ENCODE peak calls at places on chromosomes 3 and 15, in nine cellular contexts. N, Y, I, Z, X, T, B, A and Q are unnamed samples.

GRCh38 chr3:143511174-143511879 is 336.9 kb downstream of the SLC9A9 start:
- DNase-seq in N (no peak), Y (no peak), I (no peak), Z (no peak), X (no peak), T (no peak), B (no peak), A (no peak), Q (no peak)

GRCh38 chr15:95897651-95898050 is 432.8 kb upstream of the NR2F2 start:
- DNase-seq in N (no peak), Y (no peak), I (no peak), Z (no peak), X (no peak), T (no peak), B (no peak), A (no peak), Q (no peak)

GRCh38 chr3:94336076-94336741 is 273.3 kb downstream of the NSUN3 start:
- DNase-seq in N (no peak), Y (peak; percentile 64), I (peak; percentile 3), Z (no peak), X (peak; percentile 32), T (peak; percentile 64), B (peak; percentile 43), A (no peak), Q (no peak)

GRCh38 chr3:111143-112069 is 85.2 kb upstream of the CHL1 start:
- DNase-seq in N (no peak), Y (no peak), I (no peak), Z (peak; percentile 7), X (no peak), T (no peak), B (no peak), A (no peak), Q (peak; percentile 1)

GRCh38 chr15:31476411-31476810 is 149.8 kb downstream of the KLF13 start:
- DNase-seq in N (no peak), Y (no peak), I (no peak), Z (no peak), X (no peak), T (no peak), B (no peak), A (no peak), Q (no peak)

GRCh38 chr3:46571684-46572083 is 5.6 kb upstream of the LRRC2 start:
- DNase-seq in N (no peak), Y (no peak), I (no peak), Z (no peak), X (no peak), T (no peak), B (no peak), A (no peak), Q (no peak)

GRCh38 chr3:195753609-195754008 is 32.8 kb downstream of the MUC20 start:
- DNase-seq in N (no peak), Y (no peak), I (no peak), Z (no peak), X (no peak), T (no peak), B (no peak), A (no peak), Q (no peak)

GRCh38 chr3:97823503-97824004 is 1.7 kb downstream of the CRYBG3 start:
- DNase-seq in N (no peak), Y (no peak), I (no peak), Z (no peak), X (peak; percentile 58), T (no peak), B (peak; percentile 16), A (no peak), Q (no peak)

GRCh38 chr3:71754610-71755253 is 1.1 kb downstream of the GPR27 start:
- DNase-seq in N (no peak), Y (peak; percentile 11), I (no peak), Z (no peak), X (no peak), T (no peak), B (no peak), A (no peak), Q (no peak)

GRCh38 chr3:71752911-71753715 is 542 bp upstream of the GPR27 start:
- DNase-seq in N (no peak), Y (peak; percentile 29), I (no peak), Z (no peak), X (no peak), T (no peak), B (no peak), A (no peak), Q (no peak)

GRCh38 chr3:71759401-71759800 is 5.7 kb downstream of the GPR27 start:
- DNase-seq in N (no peak), Y (no peak), I (no peak), Z (no peak), X (no peak), T (no peak), B (no peak), A (no peak), Q (no peak)

GRCh38 chr3:71751602-71752001 is 2.1 kb upstream of the GPR27 start:
- DNase-seq in N (no peak), Y (no peak), I (no peak), Z (no peak), X (no peak), T (no peak), B (no peak), A (no peak), Q (no peak)

GRCh38 chr3:71753716-71754609 is at the start of gene GPR27:
- DNase-seq in N (no peak), Y (peak; percentile 78), I (no peak), Z (no peak), X (peak; percentile 56), T (peak; percentile 67), B (peak; percentile 11), A (no peak), Q (no peak)
- TF ChIP-seq EZH2 in N (no peak), Y (no peak), I (no peak), Z (no peak), X (no peak), T (no peak), B (no peak), A (peak; percentile 10), Q (peak; percentile 67)

GRCh38 chr15:60589253-60589652 is 110.3 kb upstream of the ICE2 start:
- DNase-seq in N (no peak), Y (no peak), I (no peak), Z (no peak), X (no peak), T (no peak), B (no peak), A (no peak), Q (no peak)

GRCh38 chr15:60584355-60585023 is 105.5 kb upstream of the ICE2 start:
- DNase-seq in N (no peak), Y (no peak), I (no peak), Z (no peak), X (peak; percentile 56), T (no peak), B (no peak), A (no peak), Q (no peak)

GRCh38 chr15:60583946-60584345 is 105.0 kb upstream of the ICE2 start:
- DNase-seq in N (no peak), Y (no peak), I (no peak), Z (no peak), X (no peak), T (no peak), B (no peak), A (no peak), Q (no peak)

GRCh38 chr15:60583194-60583593 is 104.3 kb upstream of the ICE2 start:
- DNase-seq in N (no peak), Y (no peak), I (no peak), Z (no peak), X (no peak), T (no peak), B (no peak), A (no peak), Q (no peak)

DNA sequence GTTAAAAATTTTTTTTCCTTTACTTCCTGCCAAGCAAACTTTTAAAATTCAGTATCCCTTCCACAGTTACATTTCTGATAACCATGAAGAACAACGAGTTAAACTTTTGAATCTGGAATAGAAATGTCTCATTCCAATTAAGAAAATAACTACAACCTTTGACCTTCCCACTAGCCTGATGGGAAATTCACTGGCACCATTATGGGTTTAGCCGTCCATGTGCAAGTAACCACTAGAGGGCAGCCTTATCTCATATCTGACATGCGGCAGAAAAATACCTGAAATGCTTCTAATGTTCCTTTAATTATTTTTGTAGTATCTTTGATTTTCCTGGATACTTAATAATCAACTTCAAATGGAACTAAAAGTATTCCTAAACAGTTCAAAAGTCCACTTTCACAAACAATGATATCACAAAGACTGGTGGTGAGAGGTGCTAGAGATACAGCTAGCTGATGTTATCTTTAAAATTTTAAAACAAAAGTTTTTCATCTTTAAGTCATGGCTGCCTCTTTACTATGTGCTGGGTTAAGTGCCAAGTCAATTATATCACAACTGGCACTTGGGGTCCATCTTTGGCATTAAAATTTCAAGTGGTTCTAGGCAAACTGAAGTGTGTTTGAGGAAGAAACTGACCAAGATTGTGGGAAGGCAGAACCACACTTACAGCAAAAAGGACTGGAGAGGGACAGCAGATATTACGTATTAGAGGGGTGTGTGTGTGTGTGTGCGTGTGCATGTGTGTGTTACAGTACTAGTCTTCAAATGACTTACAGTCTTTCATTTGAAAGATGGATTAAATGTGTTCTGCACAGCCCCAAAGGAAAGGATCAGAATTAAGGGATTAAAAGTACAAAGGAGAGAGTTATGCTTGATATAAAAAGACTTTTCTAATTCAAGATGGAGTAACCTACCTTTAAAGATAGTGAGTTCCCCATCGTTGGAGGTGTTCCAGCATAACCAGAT is 107.1 kb upstream of the ICE2 start:
- DNase-seq in N (peak; percentile 74), Y (peak; percentile 85), I (peak; percentile 57), Z (no peak), X (peak; percentile 89), T (peak; percentile 88), B (peak; percentile 74), A (no peak), Q (no peak)
- H3K27ac ChIP-seq in N (no peak overlapping the region), Y (no peak overlapping the region), I (no peak overlapping the region), Z (peak overlapping the region; percentile 94), X (no peak overlapping the region), T (no peak overlapping the region), B (no peak overlapping the region), A (no peak overlapping the region), Q (peak overlapping the region; percentile 66)

GRCh38 chr3:158103956-158104338 is 2.3 kb downstream of the SHOX2 start:
- DNase-seq in N (no peak), Y (peak; percentile 28), I (no peak), Z (no peak), X (peak; percentile 63), T (no peak), B (no peak), A (no peak), Q (no peak)

GRCh38 chr3:158106773-158107461 is 697 bp upstream of the SHOX2 start:
- DNase-seq in N (no peak), Y (peak; percentile 66), I (no peak), Z (no peak), X (peak; percentile 52), T (peak; percentile 22), B (peak; percentile 11), A (no peak), Q (no peak)

GRCh38 chr3:158104346-158105020 is 1.7 kb downstream of the SHOX2 start:
- DNase-seq in N (no peak), Y (no peak), I (no peak), Z (no peak), X (no peak), T (no peak), B (no peak), A (no peak), Q (no peak)

GRCh38 chr3:158105710-158106438 is at the start of gene SHOX2:
- DNase-seq in N (peak; percentile 72), Y (peak; percentile 78), I (no peak), Z (no peak), X (peak; percentile 83), T (peak; percentile 52), B (peak; percentile 61), A (no peak), Q (no peak)

DNA sequence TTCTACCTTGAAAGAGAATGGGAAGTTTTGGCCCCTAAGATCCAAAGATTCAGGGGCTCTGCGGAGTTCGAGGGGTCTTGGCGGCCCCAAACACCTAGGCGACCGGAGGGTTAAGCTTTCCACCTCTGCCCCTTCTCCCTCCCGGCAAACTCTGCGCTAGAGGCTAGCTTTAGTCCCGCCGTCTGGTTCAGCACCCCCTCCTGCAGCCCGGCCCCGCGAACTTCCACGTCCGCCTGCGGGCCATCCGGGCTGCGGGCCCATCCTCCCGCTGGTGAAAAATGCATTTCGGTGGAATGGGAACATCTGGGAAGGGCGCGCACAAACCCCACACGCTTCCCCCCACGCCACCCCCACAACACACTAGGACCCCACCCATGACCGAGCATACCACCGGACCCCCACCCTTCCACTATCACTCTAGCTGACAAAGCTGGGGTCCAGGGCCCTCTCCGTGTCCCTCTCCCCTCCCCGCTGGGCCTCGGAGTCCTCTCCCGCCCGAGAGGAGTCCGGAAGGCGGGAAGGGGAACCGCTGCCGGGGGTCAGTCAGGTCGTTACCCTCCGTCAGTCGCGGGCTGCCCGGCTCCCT is 1.0 kb downstream of the SHOX2 start:
- DNase-seq in N (peak; percentile 48), Y (peak; percentile 61), I (no peak), Z (no peak), X (peak; percentile 88), T (peak; percentile 20), B (no peak), A (no peak), Q (no peak)
- TF ChIP-seq EZH2 in N (no peak), Y (no peak), I (no peak), Z (no peak), X (no peak), T (no peak), B (no peak), A (no peak), Q (peak; percentile 48)

GRCh38 chr3:66354561-66354960 is 133.8 kb downstream of the SLC25A26 start:
- DNase-seq in N (no peak), Y (no peak), I (no peak), Z (no peak), X (no peak), T (no peak), B (no peak), A (no peak), Q (no peak)

GRCh38 chr3:66355394-66355793 is 134.6 kb downstream of the SLC25A26 start:
- DNase-seq in N (no peak), Y (no peak), I (no peak), Z (no peak), X (no peak), T (no peak), B (no peak), A (no peak), Q (no peak)

GRCh38 chr3:66353530-66353929 is 132.7 kb downstream of the SLC25A26 start:
- DNase-seq in N (no peak), Y (no peak), I (no peak), Z (no peak), X (peak; percentile 17), T (peak; percentile 38), B (no peak), A (no peak), Q (no peak)

GRCh38 chr3:66354001-66354400 is 133.2 kb downstream of the SLC25A26 start:
- DNase-seq in N (no peak), Y (no peak), I (no peak), Z (no peak), X (no peak), T (no peak), B (no peak), A (no peak), Q (no peak)

DNA sequence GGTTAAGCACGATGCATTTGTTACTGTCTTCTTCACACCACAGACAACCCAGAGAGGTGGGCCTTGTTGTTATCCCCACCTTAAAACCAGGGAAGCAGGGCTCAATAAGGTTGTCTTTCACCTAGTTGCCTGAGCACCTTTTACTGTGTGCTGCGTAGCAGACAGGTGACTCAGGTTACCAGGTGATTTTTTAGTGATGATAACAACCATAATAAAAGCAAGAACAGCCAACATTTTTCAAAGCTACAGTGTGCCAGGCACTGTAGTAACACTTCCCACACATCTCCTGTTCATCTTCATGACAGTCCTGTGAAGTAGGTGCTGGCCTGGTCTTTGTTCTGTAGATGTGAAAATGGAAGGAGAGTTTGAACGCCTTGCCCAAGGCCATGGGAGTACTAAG is 132.2 kb downstream of the SLC25A26 start:
- DNase-seq in N (no peak), Y (no peak), I (no peak), Z (no peak), X (no peak), T (peak; percentile 21), B (no peak), A (no peak), Q (no peak)
- H3K27ac ChIP-seq in N (no peak overlapping the region), Y (no peak overlapping the region), I (no peak overlapping the region), Z (no peak overlapping the region), X (no peak overlapping the region), T (peak overlapping the region; percentile 32), B (no peak overlapping the region), A (no peak overlapping the region), Q (no peak overlapping the region)